ENCODE peak calls at places on chromosome X, in five cellular contexts. G, K, Y, Q and T are unnamed samples.
A peak's percentile ranks its signal among the peaks of the same experiment; 100 is the strongest.

GRCh38 chrX:72057331-72057730 is 74.4 kb downstream of the RTL5 start:
- DNase-seq in G (no peak), K (no peak), Y (no peak), Q (no peak), T (no peak)

GRCh38 chrX:153769865-153770605 is 6.0 kb downstream of the PLXNB3 start:
- DNase-seq in Y (no peak), K (no peak), Q (peak; percentile 22), G (no peak), T (no peak)

GRCh38 chrX:72280210-72280882 is 3.3 kb upstream of the RPS4X start:
- DNase-seq in G (no peak), Q (no peak), K (no peak), Y (no peak), T (peak; percentile 29)

GRCh38 chrX:135112096-135112729 is 8.1 kb downstream of the ETDB start:
- DNase-seq in K (no peak), Y (no peak), G (no peak), Q (peak; percentile 49), T (peak; percentile 25)

GRCh38 chrX:19030805-19031204 is 46.9 kb upstream of the PHKA2 start:
- DNase-seq in Y (no peak), K (no peak), G (no peak), Q (no peak), T (no peak)

GRCh38 chrX:81957900-81958545 is 756.1 kb downstream of the SH3BGRL start:
- DNase-seq in K (no peak), Q (no peak), G (no peak), Y (no peak), T (no peak)

GRCh38 chrX:150348365-150348764 is 14.8 kb upstream of the MAMLD1 start:
- DNase-seq in K (no peak), G (no peak), Q (peak; percentile 89), Y (no peak), T (no peak)

GRCh38 chrX:130834149-130834548 is 68.9 kb downstream of the ENOX2 start:
- DNase-seq in Y (no peak), G (no peak), Q (peak; percentile 29), K (no peak), T (peak; percentile 44)

GRCh38 chrX:112769034-112769433 is 71.6 kb downstream of the AMOT start:
- DNase-seq in Y (no peak), K (no peak), Q (no peak), G (no peak), T (no peak)

GRCh38 chrX:72255445-72255844 is 16.6 kb upstream of the ERCC6L start:
- DNase-seq in G (peak; percentile 41), K (no peak), Y (no peak), Q (peak; percentile 47), T (peak; percentile 35)

GRCh38 chrX:12741416-12741815 is 49.8 kb upstream of the PRPS2 start:
- DNase-seq in Q (no peak), K (no peak), Y (no peak), G (no peak), T (no peak)

GRCh38 chrX:101685923-101686322 is 26.3 kb upstream of the ARMCX2 start:
- DNase-seq in G (no peak), Q (peak; percentile 30), K (no peak), Y (no peak), T (no peak)

GRCh38 chrX:109774706-109775105 is 41.6 kb upstream of the ACSL4 start:
- DNase-seq in Y (no peak), Q (no peak), G (no peak), K (no peak), T (no peak)

GRCh38 chrX:397575-397974 is 10.9 kb upstream of the PPP2R3B start:
- DNase-seq in G (no peak), Y (no peak), K (no peak), Q (peak; percentile 65), T (peak; percentile 23)

GRCh38 chrX:101931104-101931493 is 728 bp downstream of the ZMAT1 start:
- DNase-seq in Y (no peak), K (no peak), Q (no peak), G (no peak), T (no peak)

GRCh38 chrX:45381841-45382240 is 181.2 kb upstream of the DIPK2B start:
- DNase-seq in Y (no peak), K (no peak), Q (no peak), G (no peak), T (no peak)

GRCh38 chrX:72306851-72307645 is 1.3 kb upstream of the CITED1 start:
- DNase-seq in K (peak; percentile 85), G (peak; percentile 48), Q (peak; percentile 60), Y (peak; percentile 41), T (peak; percentile 60)

GRCh38 chrX:2627272-2627867 is 63.7 kb upstream of the CD99 start:
- DNase-seq in Q (peak; percentile 64), Y (peak; percentile 27), G (no peak), K (no peak), T (peak; percentile 55)

GRCh38 chrX:136055651-136056221 is 70.5 kb downstream of the SLC9A6 start:
- DNase-seq in Q (no peak), G (no peak), Y (peak; percentile 82), K (no peak), T (no peak)

GRCh38 chrX:134174273-134174660 is 62.7 kb upstream of the CCDC160 start:
- DNase-seq in K (no peak), Q (no peak), Y (no peak), G (no peak), T (no peak)

GRCh38 chrX:130443883-130444282 is 42.1 kb downstream of the RBMX2 start:
- DNase-seq in G (no peak), Q (no peak), Y (no peak), K (no peak), T (no peak)

GRCh38 chrX:125977851-125978250 is 188.2 kb downstream of the DCAF12L2 start:
- DNase-seq in G (no peak), Y (no peak), Q (no peak), K (no peak), T (no peak)

GRCh38 chrX:16842684-16843083 is 27.5 kb downstream of the RBBP7 start:
- DNase-seq in Y (no peak), G (no peak), Q (no peak), K (no peak), T (no peak)

GRCh38 chrX:63250253-63250868 is 100.8 kb downstream of the SPIN4 start:
- DNase-seq in Q (peak; percentile 38), G (peak; percentile 74), Y (peak; percentile 34), K (no peak), T (peak; percentile 35)

GRCh38 chrX:9668537-9668936 is 97.1 kb downstream of the GPR143 start:
- DNase-seq in Y (no peak), K (no peak), G (no peak), Q (no peak), T (no peak)

GRCh38 chrX:133786382-133786781 is 199.0 kb downstream of the GPC3 start:
- DNase-seq in Y (no peak), Q (no peak), G (no peak), K (no peak), T (no peak)

GRCh38 chrX:111511477-111511876 is at the start of gene SERTM2:
- DNase-seq in G (no peak), Q (peak; percentile 40), K (no peak), Y (peak; percentile 23), T (no peak)

GRCh38 chrX:125203379-125203736 is 116.3 kb upstream of the TEX13C start:
- DNase-seq in G (no peak), K (peak; percentile 78), Q (no peak), Y (no peak), T (peak; percentile 51)

GRCh38 chrX:72693477-72693876 is 20.6 kb downstream of the PHKA1 start:
- DNase-seq in G (no peak), Y (no peak), K (no peak), Q (no peak), T (no peak)

GRCh38 chrX:9662148-9662547 is 103.5 kb downstream of the GPR143 start:
- DNase-seq in K (no peak), Q (no peak), G (no peak), Y (no peak), T (no peak)

GRCh38 chrX:131881194-131881593 is 141.9 kb upstream of the STK26 start:
- DNase-seq in K (no peak), Y (no peak), Q (no peak), G (no peak), T (no peak)
- TF ChIP-seq CTCF in K (no peak), Y (no peak), Q (no peak), G (no peak), T (no peak)

DNA sequence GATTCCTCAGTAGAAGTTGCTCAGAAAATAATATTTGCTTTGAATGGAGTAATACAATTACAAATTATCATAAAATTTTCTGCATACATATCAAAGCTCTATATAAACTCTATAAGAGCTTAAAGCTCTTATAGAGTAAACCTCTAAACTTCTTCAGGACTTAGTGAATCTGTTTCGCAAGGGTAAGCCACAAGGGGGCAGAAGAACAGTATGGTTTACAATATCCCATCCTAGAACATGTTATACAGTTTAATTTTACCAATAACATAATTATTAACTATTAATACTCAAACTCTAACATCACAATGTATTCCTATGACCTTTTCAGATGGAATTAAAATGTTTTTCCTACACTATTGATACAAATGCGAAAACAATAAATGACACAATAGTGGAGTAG is 33.8 kb upstream of the SPANXN1 start:
- DNase-seq in Y (no peak), Q (no peak), G (no peak), K (no peak), T (peak; percentile 23)
- TF ChIP-seq CTCF in Y (no peak), Q (peak; percentile 72), G (no peak), K (no peak), T (peak; percentile 57)

DNA sequence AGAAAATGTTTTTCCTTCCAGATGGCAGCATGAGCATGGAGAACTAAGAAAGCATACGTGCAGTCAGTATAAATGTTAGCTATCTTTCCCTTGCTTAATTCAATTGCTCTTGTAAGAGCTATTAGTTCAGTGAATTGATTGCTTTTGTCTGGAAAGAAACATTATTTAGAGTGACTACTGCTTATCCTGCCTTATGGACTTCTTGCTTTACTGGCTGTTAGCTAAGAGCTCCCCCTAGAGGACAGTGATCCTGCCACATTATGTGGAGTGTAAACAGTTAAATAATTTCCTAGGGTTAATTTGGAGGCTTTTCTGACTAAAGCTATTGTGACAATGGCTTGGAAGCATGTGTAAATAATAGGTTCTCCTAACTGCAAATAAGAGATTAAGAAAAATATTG is 1402.4 kb downstream of the FAM133A start:
- DNase-seq in Q (no peak), Y (no peak), G (no peak), K (no peak), T (peak; percentile 7)
- TF ChIP-seq CTCF in Q (peak; percentile 93), Y (no peak), G (no peak), K (no peak), T (peak; percentile 47)

GRCh38 chrX:137547291-137547690 is 18.6 kb upstream of the ZIC3 start:
- DNase-seq in K (no peak), Q (peak; percentile 50), G (no peak), Y (no peak), T (peak; percentile 34)

GRCh38 chrX:137549073-137549472 is 16.9 kb upstream of the ZIC3 start:
- DNase-seq in K (no peak), G (no peak), Q (peak; percentile 31), Y (no peak), T (no peak)

GRCh38 chrX:137549846-137550534 is 15.9 kb upstream of the ZIC3 start:
- DNase-seq in G (no peak), Q (peak; percentile 57), Y (no peak), K (no peak), T (no peak)

GRCh38 chrX:137545711-137546651 is 19.9 kb upstream of the ZIC3 start:
- DNase-seq in G (no peak), Y (no peak), K (no peak), Q (peak; percentile 44), T (no peak)

DNA sequence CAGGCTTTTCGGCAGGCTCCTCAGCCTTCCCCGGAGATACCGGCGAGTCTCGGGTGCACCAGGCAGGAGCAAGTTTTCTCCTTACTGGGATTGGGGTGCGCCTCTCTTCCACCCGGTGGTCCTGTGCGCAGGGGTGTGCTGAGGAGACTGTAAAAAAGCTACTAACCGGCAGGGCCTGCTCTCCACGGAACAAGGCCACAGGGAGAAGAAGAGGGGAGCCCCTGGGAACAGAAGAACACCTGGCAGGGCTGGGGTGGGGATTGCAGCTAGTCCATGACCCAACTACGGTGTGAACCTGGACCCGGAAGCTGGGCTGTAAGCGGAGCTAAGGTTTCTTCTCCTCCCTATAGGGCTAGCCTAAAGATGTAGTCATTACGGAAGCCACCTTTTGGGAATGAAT is 17.7 kb upstream of the ZIC3 start:
- DNase-seq in Q (peak; percentile 34), G (no peak), Y (no peak), K (no peak), T (no peak)
- TF ChIP-seq CTCF in Q (no peak), G (no peak), Y (no peak), K (no peak), T (no peak)